ENCODE peak calls at places on chromosomes 5 and 9, in nine cellular contexts. C, R, T, J, U, S, L, Z and H are unnamed samples.

GRCh38 chr5:82813951-82814350 is 263.2 kb downstream of the TMEM167A start:
- DNase-seq in C (no peak), R (no peak), T (no peak), J (no peak), U (no peak), S (no peak), L (no peak), Z (no peak), H (no peak)

GRCh38 chr9:95193480-95193879 is 124.0 kb downstream of the FANCC start:
- DNase-seq in C (no peak), R (no peak), T (no peak), J (no peak), U (no peak), S (no peak), L (no peak), Z (no peak), H (no peak)

GRCh38 chr9:133953621-133953975 is 38.5 kb downstream of the VAV2 start:
- DNase-seq in C (no peak), R (no peak), T (no peak), J (no peak), U (no peak), S (no peak), L (no peak), Z (no peak), H (no peak)

GRCh38 chr9:91245432-91246313 is 116.0 kb downstream of the AUH start:
- DNase-seq in C (no peak), R (no peak), T (no peak), J (peak), U (peak), S (peak), L (peak), Z (no peak), H (no peak)

GRCh38 chr9:78280982-78281668 is 15.8 kb upstream of the PSAT1 start:
- DNase-seq in C (peak), R (peak), T (peak), J (peak), U (peak), S (peak), L (no peak), Z (peak), H (peak)

GRCh38 chr5:139740138-139740992 is 55.2 kb upstream of the PSD2 start:
- DNase-seq in C (no peak), R (no peak), T (no peak), J (no peak), U (no peak), S (no peak), L (no peak), Z (no peak), H (no peak)

GRCh38 chr5:5374034-5374715 is 48.3 kb upstream of the ICE1 start:
- DNase-seq in C (no peak), R (no peak), T (no peak), J (no peak), U (no peak), S (peak), L (peak), Z (no peak), H (no peak)

GRCh38 chr9:96251451-96251850 is 50.5 kb downstream of the HSD17B3 start:
- DNase-seq in C (no peak), R (no peak), T (no peak), J (no peak), U (no peak), S (no peak), L (peak), Z (no peak), H (no peak)

GRCh38 chr5:179261301-179262125 is 83.7 kb downstream of the ADAMTS2 start:
- DNase-seq in C (peak), R (peak), T (peak), J (peak), U (peak), S (no peak), L (no peak), Z (peak), H (no peak)

GRCh38 chr5:172690258-172691075 is 49.4 kb downstream of the NEURL1B start:
- DNase-seq in C (no peak), R (no peak), T (no peak), J (no peak), U (peak), S (no peak), L (no peak), Z (no peak), H (no peak)

GRCh38 chr9:95091574-95091970 is 225.9 kb downstream of the FANCC start:
- DNase-seq in C (no peak), R (no peak), T (peak), J (peak), U (no peak), S (peak), L (peak), Z (no peak), H (no peak)

GRCh38 chr5:173448856-173449255 is 120.6 kb upstream of the STC2 start:
- DNase-seq in C (no peak), R (no peak), T (no peak), J (no peak), U (no peak), S (no peak), L (no peak), Z (no peak), H (no peak)

GRCh38 chr5:151155149-151155776 is 2.3 kb downstream of the ANXA6 start:
- DNase-seq in C (no peak), R (no peak), T (no peak), J (peak), U (no peak), S (no peak), L (peak), Z (no peak), H (no peak)

GRCh38 chr5:55231476-55232193 is 1.8 kb downstream of the CCNO start:
- DNase-seq in C (peak), R (peak), T (no peak), J (peak), U (no peak), S (no peak), L (no peak), Z (peak), H (peak)

GRCh38 chr9:78026416-78026815 is 5.2 kb downstream of the GNAQ start:
- DNase-seq in C (peak), R (no peak), T (no peak), J (no peak), U (no peak), S (no peak), L (no peak), Z (no peak), H (no peak)

GRCh38 chr9:16058131-16058549 is 505.3 kb downstream of the CCDC171 start:
- DNase-seq in C (no peak), R (no peak), T (no peak), J (peak), U (no peak), S (peak), L (peak), Z (no peak), H (no peak)

GRCh38 chr5:179297486-179298180 is 47.6 kb downstream of the ADAMTS2 start:
- DNase-seq in C (no peak), R (no peak), T (peak), J (no peak), U (no peak), S (no peak), L (no peak), Z (no peak), H (no peak)

GRCh38 chr5:76283670-76284069 is 119.4 kb upstream of the IQGAP2 start:
- DNase-seq in C (no peak), R (no peak), T (no peak), J (no peak), U (no peak), S (no peak), L (no peak), Z (no peak), H (no peak)

GRCh38 chr9:73714294-73714693 is 562.6 kb downstream of the ANXA1 start:
- DNase-seq in C (no peak), R (no peak), T (no peak), J (peak), U (no peak), S (no peak), L (peak), Z (no peak), H (no peak)

GRCh38 chr5:125894383-125894782 is 528.8 kb upstream of the GRAMD2B start:
- DNase-seq in C (no peak), R (peak), T (no peak), J (peak), U (peak), S (peak), L (peak), Z (no peak), H (no peak)

GRCh38 chr9:70614786-70615565 is 200.5 kb upstream of the KLF9 start:
- DNase-seq in C (peak), R (peak), T (peak), J (no peak), U (no peak), S (no peak), L (no peak), Z (no peak), H (no peak)

GRCh38 chr5:43040287-43041098 is at the start of gene ANXA2R:
- DNase-seq in C (peak), R (peak), T (peak), J (peak), U (peak), S (peak), L (peak), Z (peak), H (peak)

GRCh38 chr5:121503111-121503840 is 348.4 kb upstream of the FTMT start:
- DNase-seq in C (peak), R (peak), T (no peak), J (peak), U (peak), S (no peak), L (peak), Z (peak), H (peak)

GRCh38 chr9:126674365-126675146 is 60.8 kb downstream of the LMX1B start:
- DNase-seq in C (no peak), R (no peak), T (no peak), J (no peak), U (no peak), S (no peak), L (no peak), Z (peak), H (no peak)

GRCh38 chr5:164207646-164208045 is 702.2 kb downstream of the MAT2B start:
- DNase-seq in C (no peak), R (no peak), T (no peak), J (peak), U (peak), S (no peak), L (no peak), Z (no peak), H (peak)

GRCh38 chr9:3292311-3292710 is 233.5 kb downstream of the RFX3 start:
- DNase-seq in C (no peak), R (no peak), T (no peak), J (no peak), U (no peak), S (no peak), L (no peak), Z (no peak), H (no peak)

GRCh38 chr5:150358261-150359095 is 981 bp downstream of the TCOF1 start:
- DNase-seq in C (no peak), R (no peak), T (no peak), J (peak), U (no peak), S (no peak), L (no peak), Z (peak), H (peak)